ENCODE peak calls at places on chromosomes 5 and 9, in four cellular contexts. A is HL-60, H is GM12878, F is K562. C is an unnamed sample.

GRCh38 chr9:114250235-114250568 is 72.7 kb upstream of the ORM1 start:
- DNase-seq in F (no peak), H (no peak), A (no peak), C (no peak)

GRCh38 chr9:107175039-107175438 is 108.0 kb upstream of the RAD23B start:
- DNase-seq in A (no peak), F (no peak), H (no peak), C (no peak)

GRCh38 chr9:6896562-6896961 is 138.8 kb downstream of the KDM4C start:
- DNase-seq in F (peak), H (no peak), A (no peak), C (no peak)

GRCh38 chr5:72842816-72843215 is 26.4 kb downstream of the TNPO1 start:
- DNase-seq in H (no peak), F (peak), A (no peak), C (no peak)

GRCh38 chr5:127206320-127207113 is 84.1 kb upstream of the MEGF10 start:
- DNase-seq in F (no peak), H (no peak), A (no peak), C (no peak)

GRCh38 chr9:133355881-133356357 is 368 bp downstream of the SURF1 start:
- DNase-seq in F (no peak), H (no peak), A (no peak), C (no peak)

GRCh38 chr9:101477736-101478135 is 42.2 kb upstream of the ALDOB start:
- DNase-seq in A (no peak), F (no peak), H (no peak), C (no peak)

GRCh38 chr9:116789097-116789496 is 102.0 kb downstream of the TRIM32 start:
- DNase-seq in A (no peak), H (no peak), F (no peak), C (no peak)

GRCh38 chr5:62208218-62208852 is 97.7 kb upstream of the KIF2A start:
- DNase-seq in H (no peak), F (no peak), A (no peak), C (no peak)

GRCh38 chr9:109579191-109579948 is 81.3 kb upstream of the PTPN3 start:
- DNase-seq in F (no peak), H (no peak), A (no peak), C (no peak)

GRCh38 chr5:68464424-68464823 is 248.9 kb downstream of the PIK3R1 start:
- DNase-seq in F (peak), H (no peak), A (peak), C (no peak)

GRCh38 chr5:122078116-122078865 is at the start of gene LOX:
- DNase-seq in A (no peak), H (no peak), F (no peak), C (no peak)

GRCh38 chr5:93588586-93589347 is 5.7 kb downstream of the NR2F1 start:
- DNase-seq in H (no peak), A (no peak), F (no peak), C (no peak)

GRCh38 chr5:88679638-88680037 is 203.3 kb downstream of the MEF2C start:
- DNase-seq in A (no peak), F (no peak), H (no peak), C (no peak)

GRCh38 chr9:133813749-133814585 is 75.8 kb upstream of the SARDH start:
- DNase-seq in F (no peak), H (no peak), A (no peak), C (no peak)

GRCh38 chr5:178201927-178202235 is 2.5 kb upstream of the HNRNPAB start:
- DNase-seq in H (no peak), A (no peak), F (no peak), C (no peak)

GRCh38 chr5:83834306-83834705 is 113.7 kb upstream of the HAPLN1 start:
- DNase-seq in H (no peak), F (no peak), A (no peak), C (no peak)

GRCh38 chr9:90801507-90802289 is at the start of gene SYK:
- DNase-seq in A (peak), H (no peak), F (peak), C (no peak)

GRCh38 chr9:90799271-90799860 is 2.3 kb upstream of the SYK start:
- DNase-seq in F (no peak), H (no peak), A (peak), C (no peak)

GRCh38 chr9:90803860-90804593 is 2.4 kb downstream of the SYK start:
- DNase-seq in F (peak), H (no peak), A (no peak), C (no peak)

GRCh38 chr9:90802534-90802933 is 915 bp downstream of the SYK start:
- DNase-seq in H (no peak), F (no peak), A (no peak), C (no peak)

DNA sequence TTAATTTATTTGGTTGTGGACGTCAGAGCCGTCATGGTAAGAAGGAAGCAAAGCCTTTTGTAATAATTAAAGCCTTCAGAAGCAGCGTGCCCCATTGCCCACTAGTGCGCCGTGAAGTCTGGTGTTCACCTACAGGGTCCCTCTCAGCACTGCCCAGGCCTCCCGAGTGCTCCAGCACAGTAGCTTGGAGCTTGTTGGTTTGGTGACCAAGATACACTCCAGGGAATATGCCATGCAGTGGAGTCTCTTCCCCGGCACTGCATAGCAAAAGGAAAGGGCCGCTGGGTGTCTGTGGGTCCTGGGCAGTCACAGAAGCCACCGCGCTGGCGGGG is 478 bp upstream of the SYK start:
- DNase-seq in H (no peak), A (no peak), F (peak), C (no peak)
- TF ChIP-seq SPI1 in H (no peak), A (no peak), F (no peak), C (no peak)

DNA sequence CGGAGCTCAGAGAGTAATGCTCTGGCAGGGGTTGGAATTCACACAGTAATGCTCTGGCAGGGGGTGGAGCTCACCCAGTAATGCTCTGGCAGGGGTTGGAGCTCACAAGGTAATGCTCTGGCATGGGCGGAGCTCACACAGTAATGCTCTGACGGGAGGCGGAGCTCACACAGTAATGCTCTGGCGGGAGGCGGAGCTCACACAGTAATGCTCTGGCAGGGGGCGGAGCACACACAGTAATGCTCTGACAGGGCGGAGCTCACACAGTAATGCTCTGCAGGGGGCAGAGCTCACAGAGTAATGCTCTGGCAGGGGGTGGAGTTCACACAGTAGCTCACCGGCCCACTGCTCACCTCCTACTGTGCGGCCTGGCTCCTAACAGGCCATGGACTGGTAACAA is 47.2 kb upstream of the LPCAT1 start:
- DNase-seq in H (no peak), A (no peak), F (no peak), C (no peak)
- TF ChIP-seq SPI1 in H (no peak), A (no peak), F (no peak), C (no peak)

GRCh38 chr9:127154003-127154389 is 31.6 kb upstream of the ANGPTL2 start:
- DNase-seq in F (no peak), A (no peak), H (no peak), C (no peak)
- TF ChIP-seq SPI1 in F (no peak), A (no peak), H (no peak), C (no peak)

GRCh38 chr5:129904667-129905466 is 602 bp downstream of the CHSY3 start:
- DNase-seq in H (no peak), A (no peak), F (no peak), C (peak)

GRCh38 chr5:129902806-129903205 is 1.5 kb upstream of the CHSY3 start:
- DNase-seq in F (no peak), A (no peak), H (no peak), C (no peak)

GRCh38 chr5:129905467-129906176 is 1.4 kb downstream of the CHSY3 start:
- DNase-seq in H (no peak), A (no peak), F (no peak), C (no peak)

GRCh38 chr5:129903466-129904101 is 681 bp upstream of the CHSY3 start:
- DNase-seq in H (no peak), A (no peak), F (no peak), C (no peak)

GRCh38 chr5:129904102-129904666 is at the start of gene CHSY3:
- DNase-seq in H (no peak), F (peak), A (no peak), C (peak)
- TF ChIP-seq SPI1 in H (no peak), F (no peak), A (no peak), C (no peak)

C was measured in GM12891.